ENCODE peak calls at places on chromosomes 3 and 15, in six cellular contexts. A is left ventricle myocardium inferior, X is HepG2, V is GM23248, C is pancreas, E is prostate gland. Q is an unnamed sample. For H3K36me3, the result is how much of the 10 kb centered on the place peaks cover.

GRCh38 chr15:25092661-25093060 is 137.9 kb downstream of the SNRPN start:
- DNase-seq in A (no peak), X (no peak), V (peak), C (no peak), E (no peak), Q (no peak)

GRCh38 chr3:46909535-46910161 is 32.1 kb downstream of the PTH1R start:
- DNase-seq in A (peak), X (peak), V (peak), C (peak), E (peak), Q (peak)

GRCh38 chr3:157786618-157787017 is 283.4 kb upstream of the VEPH1 start:
- DNase-seq in A (no peak), X (no peak), V (peak), C (no peak), E (no peak), Q (no peak)

GRCh38 chr3:48565591-48566400 is 2.2 kb upstream of the UCN2 start:
- DNase-seq in A (no peak), X (no peak), V (peak), C (no peak), E (no peak), Q (no peak)

GRCh38 chr3:143963946-143964345 is 7.7 kb upstream of the DIPK2A start:
- DNase-seq in A (no peak), X (no peak), V (peak), C (no peak), E (no peak), Q (no peak)

GRCh38 chr3:129045675-129046036 is 14.9 kb upstream of the GP9 start:
- DNase-seq in A (peak), X (no peak), V (peak), C (no peak), E (no peak), Q (no peak)

GRCh38 chr3:155581579-155581978 is 163.3 kb downstream of the PLCH1 start:
- DNase-seq in A (no peak), X (no peak), V (no peak), C (no peak), E (no peak), Q (no peak)

GRCh38 chr15:40334541-40334940 is 6.2 kb downstream of the CCDC9B start:
- DNase-seq in A (no peak), X (no peak), V (no peak), C (no peak), E (no peak), Q (no peak)

GRCh38 chr15:26028086-26028740 is 165.1 kb upstream of the ATP10A start:
- DNase-seq in A (no peak), X (no peak), V (peak), C (no peak), E (no peak), Q (no peak)

GRCh38 chr3:193890036-193890897 is 245.7 kb upstream of the HES1 start:
- DNase-seq in A (no peak), X (no peak), V (no peak), C (no peak), E (no peak), Q (no peak)

GRCh38 chr3:40417845-40418543 is 31.0 kb downstream of the ENTPD3 start:
- DNase-seq in A (no peak), X (no peak), V (no peak), C (no peak), E (no peak), Q (no peak)

GRCh38 chr15:63306480-63307073 is 29.2 kb downstream of the APH1B start:
- DNase-seq in A (no peak), X (no peak), V (no peak), C (peak), E (no peak), Q (no peak)

GRCh38 chr3:109362823-109363222 is 25.5 kb upstream of the DPPA4 start:
- DNase-seq in A (no peak), X (no peak), V (no peak), C (no peak), E (no peak), Q (no peak)

GRCh38 chr3:195224156-195224979 is 46.6 kb downstream of the XXYLT1 start:
- DNase-seq in A (no peak), X (no peak), V (peak), C (no peak), E (no peak), Q (no peak)

GRCh38 chr15:48719668-48720067 is 74.2 kb upstream of the FBN1 start:
- DNase-seq in A (no peak), X (no peak), V (no peak), C (no peak), E (no peak), Q (no peak)

GRCh38 chr15:64151727-64152506 is at the start of gene SNX22:
- DNase-seq in A (no peak), X (no peak), V (no peak), C (peak), E (no peak), Q (no peak)

GRCh38 chr3:25468866-25469319 is 40.8 kb downstream of the RARB start:
- DNase-seq in A (peak), X (no peak), V (peak), C (no peak), E (peak), Q (peak)

GRCh38 chr15:94230886-94231727 is at the start of gene MCTP2:
- DNase-seq in A (peak), X (peak), V (peak), C (peak), E (peak), Q (peak)

GRCh38 chr3:98732239-98733054 is 30.7 kb upstream of the ST3GAL6 start:
- DNase-seq in A (peak), X (peak), V (peak), C (peak), E (peak), Q (peak)

GRCh38 chr3:151268267-151269235 is 9.8 kb downstream of the P2RY14 start:
- DNase-seq in A (no peak), X (no peak), V (no peak), C (no peak), E (no peak), Q (no peak)

GRCh38 chr3:194976049-194976451 is 290.4 kb downstream of the FAM43A start:
- DNase-seq in A (no peak), X (no peak), V (no peak), C (no peak), E (peak), Q (no peak)

GRCh38 chr3:49015765-49016164 is 2.6 kb downstream of the DALRD3 start:
- DNase-seq in A (no peak), X (no peak), V (peak), C (no peak), E (no peak), Q (no peak)

GRCh38 chr3:119898478-119899177 is 116.7 kb downstream of the NR1I2 start:
- DNase-seq in A (no peak), X (no peak), V (peak), C (no peak), E (no peak), Q (no peak)

GRCh38 chr15:84893607-84894006 is 9.1 kb downstream of the SLC28A1 start:
- DNase-seq in A (no peak), X (no peak), V (no peak), C (no peak), E (no peak), Q (no peak)

GRCh38 chr3:155392138-155392537 is 98.7 kb upstream of the STRIT1 start:
- DNase-seq in A (no peak), X (no peak), V (peak), C (no peak), E (no peak), Q (no peak)

GRCh38 chr15:96893159-96893906 is 562.8 kb downstream of the NR2F2 start:
- DNase-seq in A (no peak), X (no peak), V (peak), C (no peak), E (peak), Q (peak)

GRCh38 chr3:87426916-87427315 is 150.5 kb upstream of the POU1F1 start:
- DNase-seq in A (no peak), X (no peak), V (peak), C (no peak), E (no peak), Q (no peak)

GRCh38 chr15:74531144-74531811 is 9.7 kb upstream of the ARID3B start:
- DNase-seq in A (no peak), X (peak), V (peak), C (no peak), E (no peak), Q (no peak)

GRCh38 chr3:53974314-53974713 is 82.7 kb upstream of the SELENOK start:
- DNase-seq in A (no peak), X (no peak), V (no peak), C (no peak), E (no peak), Q (no peak)

GRCh38 chr3:101758224-101758623 is 20.8 kb upstream of the NXPE3 start:
- DNase-seq in A (no peak), X (no peak), V (no peak), C (no peak), E (no peak), Q (no peak)

GRCh38 chr3:66010348-66011097 is 28.2 kb downstream of the MAGI1 start:
- DNase-seq in A (no peak), X (peak), V (no peak), C (no peak), E (no peak), Q (no peak)

GRCh38 chr3:194632211-194632982 is 822 bp downstream of the TMEM44 start:
- DNase-seq in A (peak), X (no peak), V (peak), C (no peak), E (no peak), Q (peak)

GRCh38 chr15:80996247-80996646 is 4.5 kb upstream of the TLNRD1 start:
- DNase-seq in A (no peak), X (no peak), V (no peak), C (no peak), E (no peak), Q (no peak)

GRCh38 chr3:43874290-43874689 is 183.6 kb downstream of the ABHD5 start:
- DNase-seq in A (no peak), X (no peak), V (no peak), C (no peak), E (no peak), Q (no peak)

GRCh38 chr3:43071313-43071893 is 34.5 kb downstream of the POMGNT2 start:
- DNase-seq in A (no peak), X (peak), V (peak), C (no peak), E (no peak), Q (no peak)

GRCh38 chr3:122005033-122005565 is 16.9 kb downstream of the ILDR1 start:
- DNase-seq in A (no peak), X (no peak), V (no peak), C (no peak), E (no peak), Q (no peak)

GRCh38 chr3:158836312-158836711 is 34.5 kb downstream of the MFSD1 start:
- DNase-seq in A (no peak), X (no peak), V (no peak), C (no peak), E (no peak), Q (no peak)

GRCh38 chr3:184666422-184666821 is 45.4 kb downstream of the MAGEF1 start:
- DNase-seq in A (no peak), X (no peak), V (no peak), C (no peak), E (no peak), Q (no peak)

GRCh38 chr3:52752045-52752660 is 18.6 kb downstream of the NEK4 start:
- DNase-seq in A (no peak), X (no peak), V (peak), C (no peak), E (no peak), Q (no peak)
- H3K36me3 ChIP-seq in A (half or more), X (under half), V (under half), C (under half), E (under half), Q (under half)

GRCh38 chr3:82572721-82573120 is 811.3 kb upstream of the GBE1 start:
- DNase-seq in A (no peak), X (no peak), V (no peak), C (no peak), E (no peak), Q (no peak)
- H3K27ac ChIP-seq in A (no peak), X (no peak), V (no peak), C (no peak), E (no peak), Q (no peak)

DNA sequence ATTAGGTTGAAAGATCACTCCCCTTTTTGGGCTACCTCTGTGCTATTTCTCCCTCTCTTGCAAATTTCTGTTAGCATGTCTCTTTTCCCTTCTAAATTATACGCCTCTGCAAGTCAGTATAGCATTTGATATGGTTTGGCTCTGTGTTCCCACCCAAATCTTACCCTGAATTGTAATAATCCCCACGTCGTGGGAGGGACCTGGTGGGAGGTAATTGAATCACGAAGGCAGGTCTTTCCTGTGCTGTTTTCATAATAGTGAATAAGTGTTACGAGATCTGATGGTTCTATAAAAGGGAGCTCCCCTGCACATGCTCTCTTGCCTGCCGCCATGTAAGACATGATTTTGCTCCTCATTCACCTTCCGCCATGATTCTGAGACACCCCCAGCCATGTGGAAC is 41.0 kb downstream of the TAMM41 start:
- DNase-seq in A (no peak), X (no peak), V (no peak), C (no peak), E (no peak), Q (no peak)
- H3K36me3 ChIP-seq in A (half or more), X (under half), V (under half), C (under half), E (under half), Q (under half)

DNA sequence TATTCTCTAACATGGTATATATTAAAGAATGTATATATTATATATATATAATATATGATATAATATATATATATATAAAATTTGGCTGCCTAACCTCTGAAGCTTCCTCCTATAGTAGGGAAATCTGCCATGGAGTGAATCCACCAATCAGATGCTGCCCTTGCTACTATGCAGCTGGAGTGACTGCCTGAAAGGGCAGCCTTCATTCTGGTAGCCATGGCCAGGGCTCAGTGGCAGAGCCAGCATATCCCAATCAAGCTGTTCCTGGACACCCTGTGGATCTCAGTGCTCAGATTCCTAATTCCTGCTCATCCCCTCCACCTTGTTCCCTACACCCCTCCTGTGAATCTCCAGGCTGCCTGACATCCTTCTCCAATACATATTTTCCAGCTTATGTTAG is 2.2 kb upstream of the SH3GL3 start:
- DNase-seq in A (no peak), X (no peak), V (no peak), C (no peak), E (no peak), Q (no peak)
- H3K27ac ChIP-seq in A (no peak), X (no peak), V (no peak), C (no peak), E (no peak), Q (no peak)

GRCh38 chr3:51337666-51338065 is 47.4 kb upstream of the MANF start:
- DNase-seq in A (no peak), X (no peak), V (no peak), C (no peak), E (no peak), Q (no peak)
- H3K36me3 ChIP-seq in A (under half), X (under half), V (under half), C (under half), E (under half), Q (under half)

DNA sequence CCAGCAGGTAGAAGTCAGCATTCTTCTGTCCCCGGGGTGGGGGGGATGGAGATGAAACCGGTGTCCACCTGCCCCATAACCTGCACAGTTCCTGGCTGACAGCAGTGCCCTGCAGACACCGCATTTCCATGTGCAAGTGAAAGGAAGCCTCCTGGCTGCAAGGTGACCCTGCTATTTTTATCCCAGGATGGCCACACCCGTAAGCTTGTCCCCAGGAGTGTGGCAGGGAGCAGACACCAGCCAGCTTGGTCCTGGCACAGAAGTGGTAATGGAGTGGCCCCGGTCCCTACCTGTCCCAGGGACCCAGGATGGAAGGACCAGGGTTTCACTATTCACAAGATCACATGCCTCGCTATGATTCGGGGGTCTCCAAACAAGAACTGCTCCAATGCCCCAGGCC is 85.3 kb upstream of the RPL32 start:
- DNase-seq in A (peak), X (no peak), V (no peak), C (no peak), E (no peak), Q (no peak)
- H3K27ac ChIP-seq in A (peak), X (no peak), V (no peak), C (no peak), E (no peak), Q (no peak)

Q was measured in testis.